ENCODE peak calls at places on chromosomes 16 and 17, in seven cellular contexts. F, T, C, N, B, S and W are unnamed samples.

GRCh38 chr17:4248504-4249277 is 15.1 kb downstream of the ANKFY1 start:
- DNase-seq in F (peak; percentile 31), T (no peak), C (no peak), N (no peak), B (no peak), S (no peak), W (no peak)

GRCh38 chr16:30090607-30091332 is 954 bp downstream of the TBX6 start:
- DNase-seq in F (no peak), T (no peak), C (no peak), N (no peak), B (no peak), S (no peak), W (no peak)

GRCh38 chr17:6910987-6911603 is 79.6 kb upstream of the TEKT1 start:
- DNase-seq in F (peak; percentile 55), T (no peak), C (no peak), N (peak; percentile 29), B (peak; percentile 51), S (peak; percentile 82), W (no peak)

GRCh38 chr17:48840441-48840840 is 9.6 kb downstream of the CALCOCO2 start:
- DNase-seq in F (no peak), T (no peak), C (no peak), N (no peak), B (no peak), S (no peak), W (no peak)

GRCh38 chr16:2815299-2815771 is 1.7 kb upstream of the PRSS21 start:
- DNase-seq in F (no peak), T (no peak), C (no peak), N (no peak), B (no peak), S (no peak), W (no peak)

GRCh38 chr17:56939869-56940484 is 20.9 kb downstream of the COIL start:
- DNase-seq in F (peak; percentile 64), T (no peak), C (no peak), N (peak; percentile 29), B (peak; percentile 45), S (peak; percentile 93), W (no peak)

GRCh38 chr17:80491478-80492342 is 15.3 kb upstream of the NPTX1 start:
- DNase-seq in F (no peak), T (no peak), C (no peak), N (no peak), B (no peak), S (peak; percentile 74), W (no peak)

GRCh38 chr17:57672205-57672632 is 72.9 kb downstream of the CCDC182 start:
- DNase-seq in F (peak; percentile 87), T (no peak), C (no peak), N (no peak), B (peak; percentile 76), S (no peak), W (no peak)

GRCh38 chr17:28567604-28568003 is 3.7 kb downstream of the PIGS start:
- DNase-seq in F (no peak), T (no peak), C (no peak), N (no peak), B (no peak), S (no peak), W (no peak)

GRCh38 chr16:1183235-1183907 is 30.5 kb downstream of the CACNA1H start:
- DNase-seq in F (no peak), T (no peak), C (no peak), N (no peak), B (no peak), S (no peak), W (no peak)

GRCh38 chr17:78325076-78325712 is 34.7 kb downstream of the SOCS3 start:
- DNase-seq in F (no peak), T (no peak), C (no peak), N (no peak), B (no peak), S (no peak), W (no peak)

GRCh38 chr17:37107406-37108083 is 158.8 kb downstream of the AATF start:
- DNase-seq in F (peak; percentile 66), T (no peak), C (peak; percentile 11), N (peak; percentile 66), B (peak; percentile 66), S (no peak), W (no peak)